ENCODE peak calls at places on chromosomes 3 and 15, in four cellular contexts. One of them, this sample, is unnamed.

GRCh38 chr15:84669726-84670125 is 11.7 kb upstream of the NMB start:
- DNase-seq in breast epithelium: no peak
- DNase-seq in A673: no peak
- DNase-seq in A549: no peak
- DNase-seq in this sample: no peak

GRCh38 chr3:57777774-57778173 is 21.7 kb downstream of the SLMAP start:
- DNase-seq in breast epithelium: no peak
- DNase-seq in A673: no peak
- DNase-seq in A549: no peak
- DNase-seq in this sample: no peak

GRCh38 chr3:123071581-123071980 is 4.8 kb downstream of the PDIA5 start:
- DNase-seq in breast epithelium: no peak
- DNase-seq in A673: no peak
- DNase-seq in A549: no peak
- DNase-seq in this sample: no peak

GRCh38 chr3:126435456-126436315 is 40.0 kb downstream of the ZXDC start:
- DNase-seq in breast epithelium: no peak
- DNase-seq in A673: no peak
- DNase-seq in A549: no peak
- DNase-seq in this sample: no peak

GRCh38 chr3:17420668-17421067 is 321.8 kb downstream of the TBC1D5 start:
- DNase-seq in breast epithelium: no peak
- DNase-seq in A673: no peak
- DNase-seq in A549: no peak
- DNase-seq in this sample: no peak

GRCh38 chr3:133882986-133883586 is 12.6 kb downstream of the RAB6B start:
- DNase-seq in breast epithelium: no peak
- DNase-seq in A673: no peak
- DNase-seq in A549: no peak
- DNase-seq in this sample: no peak

GRCh38 chr3:9036327-9037112 is 73.2 kb upstream of the RAD18 start:
- DNase-seq in breast epithelium: peak; percentile 24
- DNase-seq in A673: no peak
- DNase-seq in A549: no peak
- DNase-seq in this sample: no peak

GRCh38 chr3:50524751-50525150 is 21.3 kb upstream of the CACNA2D2 start:
- DNase-seq in breast epithelium: no peak
- DNase-seq in A673: no peak
- DNase-seq in A549: no peak
- DNase-seq in this sample: no peak

GRCh38 chr3:12294885-12295580 is 6.2 kb downstream of the PPARG start:
- DNase-seq in breast epithelium: no peak
- DNase-seq in A673: no peak
- DNase-seq in A549: peak; percentile 49
- DNase-seq in this sample: no peak

GRCh38 chr3:189334064-189334920 is 162.5 kb downstream of the TPRG1 start:
- DNase-seq in breast epithelium: no peak
- DNase-seq in A673: peak; percentile 68
- DNase-seq in A549: peak; percentile 31
- DNase-seq in this sample: no peak

GRCh38 chr3:57151021-57151449 is 14.1 kb downstream of the IL17RD start:
- DNase-seq in breast epithelium: no peak
- DNase-seq in A673: peak; percentile 44
- DNase-seq in A549: no peak
- DNase-seq in this sample: no peak

GRCh38 chr3:175208316-175208715 is 349.2 kb downstream of the NAALADL2 start:
- DNase-seq in breast epithelium: no peak
- DNase-seq in A673: no peak
- DNase-seq in A549: no peak
- DNase-seq in this sample: no peak

GRCh38 chr15:38873151-38873550 is 308.5 kb upstream of the RASGRP1 start:
- DNase-seq in breast epithelium: no peak
- DNase-seq in A673: no peak
- DNase-seq in A549: no peak
- DNase-seq in this sample: no peak

GRCh38 chr15:52111517-52112202 is 915 bp downstream of the BCL2L10 start:
- DNase-seq in breast epithelium: no peak
- DNase-seq in A673: no peak
- DNase-seq in A549: no peak
- DNase-seq in this sample: no peak
- H3K4me3 ChIP-seq in breast epithelium: peak overlapping the region; percentile 18
- H3K4me3 ChIP-seq in A673: peak overlapping the region; percentile 35
- H3K4me3 ChIP-seq in A549: no peak overlapping the region
- H3K4me3 ChIP-seq in this sample: no peak overlapping the region

DNA sequence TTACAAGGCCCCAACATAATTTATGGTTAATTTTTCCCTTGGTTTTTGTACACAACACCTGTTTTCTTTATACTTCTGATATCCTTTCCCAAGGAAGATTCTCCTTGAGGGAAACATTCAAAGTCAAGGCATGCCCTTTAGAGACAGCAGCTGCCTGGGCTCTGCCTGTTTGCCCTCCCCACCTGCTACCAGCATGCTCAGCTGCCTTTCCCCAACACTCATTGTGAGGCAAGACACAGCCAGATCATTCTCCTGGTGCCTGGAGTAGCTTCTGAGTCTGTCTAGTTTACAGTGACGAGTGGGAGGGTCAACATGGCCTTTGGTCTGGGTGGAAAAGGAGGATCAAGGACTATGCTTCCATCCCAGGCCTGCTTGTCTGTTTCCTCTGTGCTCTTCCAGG is 132.5 kb downstream of the EPHB1 start:
- DNase-seq in breast epithelium: no peak
- DNase-seq in A673: no peak
- DNase-seq in A549: no peak
- DNase-seq in this sample: no peak
- H3K4me3 ChIP-seq in breast epithelium: no peak overlapping the region
- H3K4me3 ChIP-seq in A673: no peak overlapping the region
- H3K4me3 ChIP-seq in A549: no peak overlapping the region
- H3K4me3 ChIP-seq in this sample: no peak overlapping the region

DNA sequence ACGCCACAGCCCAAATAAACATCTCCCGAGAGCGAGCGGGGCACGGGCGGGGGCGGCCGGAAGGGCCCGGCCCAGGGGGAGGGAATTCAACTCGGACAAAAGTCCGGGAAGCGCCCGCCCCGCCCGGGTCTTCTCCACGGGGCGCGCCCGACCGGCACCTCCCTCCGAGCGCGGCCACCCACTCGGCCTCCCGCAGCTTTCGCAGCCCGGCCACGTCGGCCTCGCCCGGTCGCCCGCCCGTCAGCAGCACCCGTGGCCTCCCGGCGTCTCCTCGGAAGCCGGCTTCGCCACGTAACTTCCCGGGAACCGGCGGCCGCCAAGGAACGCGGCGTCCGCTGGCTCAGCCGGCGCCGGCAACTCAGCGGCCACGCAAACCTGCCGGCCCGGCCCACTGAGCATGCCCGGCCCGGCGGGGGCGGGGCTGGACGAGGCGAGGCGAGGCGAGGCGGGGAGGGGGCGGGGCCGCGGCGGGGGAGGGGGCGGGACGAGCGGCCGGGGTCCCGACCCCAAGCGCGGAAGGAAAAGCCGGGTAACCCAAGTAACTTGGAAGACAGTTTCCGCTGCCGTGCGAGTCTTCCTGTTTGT is at the start of gene TJP1:
- DNase-seq in breast epithelium: peak; percentile 55
- DNase-seq in A673: peak; percentile 80
- DNase-seq in A549: peak; percentile 54
- DNase-seq in this sample: no peak
- H3K4me3 ChIP-seq in breast epithelium: peak within 1 kb of the TSS; percentile 83
- H3K4me3 ChIP-seq in A673: peak within 1 kb of the TSS; percentile 76
- H3K4me3 ChIP-seq in A549: peak within 1 kb of the TSS; percentile 66
- H3K4me3 ChIP-seq in this sample: no peak within 1 kb of the TSS

DNA sequence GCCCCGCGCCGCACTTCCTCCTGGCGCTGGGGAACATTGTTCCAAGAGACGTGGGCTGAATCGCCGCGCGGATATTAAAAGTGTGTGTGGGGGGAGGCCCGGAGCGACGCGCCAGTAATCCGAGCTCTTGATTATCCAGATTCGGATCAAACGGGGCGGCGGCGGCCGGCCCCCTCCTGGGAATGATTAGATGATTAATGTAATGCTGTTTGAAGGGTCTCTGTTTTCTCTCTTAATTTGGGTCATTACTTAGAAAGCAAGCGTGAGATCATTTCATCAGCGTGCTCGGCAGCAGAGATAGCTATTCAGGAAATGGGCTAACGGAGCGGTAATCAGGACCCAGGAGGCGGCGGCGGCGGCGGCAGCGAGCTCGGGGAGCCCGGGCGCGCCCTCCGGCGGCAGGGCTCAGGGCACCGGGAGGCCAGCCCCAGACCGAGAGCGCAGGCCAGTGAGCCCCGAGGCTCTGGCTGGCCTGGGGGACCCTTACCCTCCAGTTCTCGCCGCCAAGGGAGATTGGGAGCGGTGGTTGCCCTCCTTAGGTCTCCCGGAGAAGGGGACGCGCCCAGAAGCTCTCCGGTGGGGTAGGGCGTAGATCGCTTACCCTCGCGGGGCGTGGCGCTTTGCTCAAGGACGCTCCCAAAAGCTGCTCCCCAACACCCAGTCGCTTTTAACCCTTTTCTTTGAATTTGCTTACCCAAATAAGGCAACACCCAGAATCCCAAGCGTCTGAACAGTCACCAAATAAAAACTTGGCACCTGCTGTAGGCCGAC is 4.5 kb downstream of the FEZF2 start:
- DNase-seq in breast epithelium: no peak
- DNase-seq in A673: peak; percentile 47
- DNase-seq in A549: no peak
- DNase-seq in this sample: no peak
- H3K4me3 ChIP-seq in breast epithelium: no peak overlapping the region
- H3K4me3 ChIP-seq in A673: no peak overlapping the region
- H3K4me3 ChIP-seq in A549: no peak overlapping the region
- H3K4me3 ChIP-seq in this sample: no peak overlapping the region

DNA sequence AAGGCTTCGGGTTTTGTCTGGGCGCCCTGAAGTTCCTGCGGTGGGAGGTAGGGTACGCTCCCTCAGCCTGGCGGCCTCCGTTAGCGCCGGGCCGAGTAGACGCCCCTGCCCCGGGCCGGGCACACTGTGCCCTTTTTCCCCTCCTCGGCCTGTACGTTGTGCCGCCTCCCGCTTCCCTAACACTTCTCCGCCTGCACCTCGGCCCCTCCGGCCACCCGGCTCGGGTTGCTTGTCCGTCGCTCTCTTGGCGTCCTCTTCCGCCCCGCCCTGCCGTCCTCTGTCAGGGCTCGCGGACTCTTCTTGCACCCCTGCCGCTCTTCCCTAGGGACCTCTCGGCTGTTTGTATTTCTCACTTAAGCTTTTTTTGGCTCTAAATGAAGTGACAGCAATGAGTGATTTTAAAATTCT is 384 bp downstream of the KNL1 start:
- DNase-seq in breast epithelium: no peak
- DNase-seq in A673: peak; percentile 77
- DNase-seq in A549: peak; percentile 54
- DNase-seq in this sample: no peak
- H3K4me3 ChIP-seq in breast epithelium: peak overlapping the region; percentile 51
- H3K4me3 ChIP-seq in A673: peak overlapping the region; percentile 68
- H3K4me3 ChIP-seq in A549: peak overlapping the region; percentile 65
- H3K4me3 ChIP-seq in this sample: peak overlapping the region; percentile 92

GRCh38 chr3:66557166-66557565 is 56.3 kb upstream of the LRIG1 start:
- DNase-seq in breast epithelium: no peak
- DNase-seq in A673: no peak
- DNase-seq in A549: no peak
- DNase-seq in this sample: no peak

GRCh38 chr3:66555214-66555844 is 54.5 kb upstream of the LRIG1 start:
- DNase-seq in breast epithelium: no peak
- DNase-seq in A673: peak; percentile 12
- DNase-seq in A549: no peak
- DNase-seq in this sample: no peak

GRCh38 chr3:66552846-66553245 is 52.0 kb upstream of the LRIG1 start:
- DNase-seq in breast epithelium: no peak
- DNase-seq in A673: no peak
- DNase-seq in A549: no peak
- DNase-seq in this sample: no peak

GRCh38 chr3:66554178-66554577 is 53.4 kb upstream of the LRIG1 start:
- DNase-seq in breast epithelium: no peak
- DNase-seq in A673: peak; percentile 29
- DNase-seq in A549: no peak
- DNase-seq in this sample: no peak

GRCh38 chr3:66553714-66554113 is 52.9 kb upstream of the LRIG1 start:
- DNase-seq in breast epithelium: no peak
- DNase-seq in A673: no peak
- DNase-seq in A549: no peak
- DNase-seq in this sample: no peak
- H3K4me3 ChIP-seq in breast epithelium: no peak overlapping the region
- H3K4me3 ChIP-seq in A673: no peak overlapping the region
- H3K4me3 ChIP-seq in A549: no peak overlapping the region
- H3K4me3 ChIP-seq in this sample: no peak overlapping the region

GRCh38 chr3:69012111-69012835 is 1.2 kb downstream of the EOGT start:
- DNase-seq in breast epithelium: peak; percentile 83
- DNase-seq in A673: no peak
- DNase-seq in A549: no peak
- DNase-seq in this sample: no peak
- H3K4me3 ChIP-seq in breast epithelium: peak overlapping the region; percentile 78
- H3K4me3 ChIP-seq in A673: no peak overlapping the region
- H3K4me3 ChIP-seq in A549: peak overlapping the region; percentile 57
- H3K4me3 ChIP-seq in this sample: no peak overlapping the region

GRCh38 chr15:73926191-73927002 is at the start of gene LOXL1:
- DNase-seq in breast epithelium: peak; percentile 44
- DNase-seq in A673: peak; percentile 91
- DNase-seq in A549: no peak
- DNase-seq in this sample: no peak

GRCh38 chr15:73922186-73923151 is 3.8 kb upstream of the LOXL1 start:
- DNase-seq in breast epithelium: no peak
- DNase-seq in A673: peak; percentile 96
- DNase-seq in A549: no peak
- DNase-seq in this sample: no peak

GRCh38 chr15:73923488-73924164 is 2.6 kb upstream of the LOXL1 start:
- DNase-seq in breast epithelium: no peak
- DNase-seq in A673: no peak
- DNase-seq in A549: no peak
- DNase-seq in this sample: no peak

GRCh38 chr15:73923156-73923487 is 3.1 kb upstream of the LOXL1 start:
- DNase-seq in breast epithelium: no peak
- DNase-seq in A673: no peak
- DNase-seq in A549: no peak
- DNase-seq in this sample: no peak

DNA sequence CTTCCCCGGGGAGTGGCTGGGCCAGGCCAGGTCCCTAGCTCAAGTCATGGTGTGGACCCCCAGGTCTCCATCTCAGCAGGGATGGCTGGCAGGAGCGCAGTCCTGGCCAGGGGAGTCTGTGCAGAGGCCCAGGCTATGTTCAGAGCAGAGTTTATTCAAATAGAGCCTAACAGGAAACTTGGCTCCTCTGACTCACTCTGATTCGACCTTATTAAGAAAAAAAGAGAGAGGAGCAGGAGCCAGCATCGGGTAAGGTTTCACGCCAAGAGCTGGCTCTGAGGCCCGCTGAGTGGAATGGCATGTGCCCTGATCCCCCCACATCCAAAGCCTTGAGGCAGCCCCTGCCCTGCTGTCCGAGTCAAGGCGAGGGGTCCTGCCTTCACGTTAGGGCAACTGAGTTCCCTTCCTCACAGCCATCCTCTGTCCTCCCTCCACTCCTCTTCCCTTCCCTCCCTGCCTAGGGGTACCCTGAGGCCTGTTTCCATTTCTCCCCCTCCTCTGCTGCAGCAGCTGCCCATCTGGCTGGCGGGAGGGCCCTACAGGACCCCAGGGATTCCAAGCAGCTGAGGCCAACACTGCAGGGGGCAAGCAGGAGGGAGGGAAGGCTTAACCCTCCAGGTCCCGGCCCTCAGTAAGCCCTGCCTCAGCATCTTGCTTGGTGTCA is 1.9 kb upstream of the LOXL1 start:
- DNase-seq in breast epithelium: no peak
- DNase-seq in A673: peak; percentile 87
- DNase-seq in A549: peak; percentile 17
- DNase-seq in this sample: no peak
- H3K4me3 ChIP-seq in breast epithelium: no peak overlapping the region
- H3K4me3 ChIP-seq in A673: peak overlapping the region; percentile 5
- H3K4me3 ChIP-seq in A549: no peak overlapping the region
- H3K4me3 ChIP-seq in this sample: no peak overlapping the region